ENCODE peak calls at places on chromosome 19, in four cellular contexts. H is NCI-H2171; G is stimulated activated naive CD8-positive, alpha-beta T cell treated with anti-CD3 and anti-CD28 coated beads, Interleukin-15, Interleukin-2, amounts not matched to agents 100 U/mL and 50 U/mL, for 24 hours; C is GM23248. T is an unnamed sample.

GRCh38 chr19:23943411-23943810 is 28.7 kb downstream of the ZNF726 start:
- DNase-seq in H (no peak), G (no peak), C (no peak), T (no peak)

GRCh38 chr19:1450735-1451669 is 1.1 kb downstream of the APC2 start:
- DNase-seq in H (no peak), G (no peak), C (no peak), T (no peak)

GRCh38 chr19:5281588-5281987 is 59.0 kb downstream of the PTPRS start:
- DNase-seq in G (no peak), H (no peak), C (no peak), T (no peak)

GRCh38 chr19:46409146-46409545 is 4.2 kb downstream of the CCDC8 start:
- DNase-seq in H (no peak), G (no peak), C (no peak), T (no peak)

GRCh38 chr19:10891360-10892108 is 20.2 kb downstream of the CARM1 start:
- DNase-seq in H (peak), C (no peak), G (no peak), T (no peak)

GRCh38 chr19:55678121-55678671 is 3.2 kb downstream of the EPN1 start:
- DNase-seq in H (no peak), G (peak), C (no peak), T (no peak)

GRCh38 chr19:45782162-45782623 is at the start of gene DMPK:
- DNase-seq in H (no peak), C (peak), G (no peak), T (no peak)

GRCh38 chr19:39409886-39410619 is 2.4 kb upstream of the PLEKHG2 start:
- DNase-seq in G (peak), H (peak), C (peak), T (peak)

GRCh38 chr19:17385878-17386611 is 8.0 kb downstream of the CCDC194 start:
- DNase-seq in H (no peak), G (peak), C (peak), T (peak)

GRCh38 chr19:38743394-38744297 is 628 bp downstream of the CAPN12 start:
- DNase-seq in H (no peak), G (no peak), C (no peak), T (no peak)

GRCh38 chr19:14114854-14115253 is 2.7 kb downstream of the PRKACA start:
- DNase-seq in C (peak), G (peak), H (no peak), T (peak)

GRCh38 chr19:43997631-43998290 is 5.0 kb upstream of the ZNF230 start:
- DNase-seq in G (no peak), H (no peak), C (peak), T (no peak)

GRCh38 chr19:38073806-38074685 is 150.0 kb downstream of the DPF1 start:
- DNase-seq in H (peak), C (no peak), G (no peak), T (no peak)